ENCODE peak calls at places on chromosomes 6 and 20, in five cellular contexts. One of them, this sample, is unnamed.

GRCh38 chr6:68967549-68968300 is 332.6 kb downstream of the ADGRB3 start:
- DNase-seq in sigmoid colon: peak; percentile 68
- DNase-seq in cardiac muscle cell: peak; percentile 81
- DNase-seq in heart right ventricle: peak; percentile 27
- DNase-seq in tibial nerve: peak; percentile 23
- DNase-seq in this sample: peak; percentile 23

GRCh38 chr6:1482381-1483166 is 93.2 kb downstream of the FOXF2 start:
- DNase-seq in sigmoid colon: no peak
- DNase-seq in cardiac muscle cell: no peak
- DNase-seq in heart right ventricle: no peak
- DNase-seq in tibial nerve: no peak
- DNase-seq in this sample: no peak

GRCh38 chr6:150275489-150275888 is 93.3 kb upstream of the IYD start:
- DNase-seq in sigmoid colon: no peak
- DNase-seq in cardiac muscle cell: no peak
- DNase-seq in heart right ventricle: no peak
- DNase-seq in tibial nerve: no peak
- DNase-seq in this sample: no peak

GRCh38 chr6:129863664-129864063 is 2.5 kb upstream of the TMEM244 start:
- DNase-seq in sigmoid colon: no peak
- DNase-seq in cardiac muscle cell: no peak
- DNase-seq in heart right ventricle: no peak
- DNase-seq in tibial nerve: no peak
- DNase-seq in this sample: no peak

GRCh38 chr20:3133156-3133555 is 26.5 kb downstream of the FASTKD5 start:
- DNase-seq in sigmoid colon: no peak
- DNase-seq in cardiac muscle cell: no peak
- DNase-seq in heart right ventricle: no peak
- DNase-seq in tibial nerve: no peak
- DNase-seq in this sample: no peak

GRCh38 chr6:133854167-133854632 is 34.7 kb upstream of the TCF21 start:
- DNase-seq in sigmoid colon: no peak
- DNase-seq in cardiac muscle cell: peak; percentile 21
- DNase-seq in heart right ventricle: no peak
- DNase-seq in tibial nerve: no peak
- DNase-seq in this sample: no peak

GRCh38 chr20:60993647-60994046 is 258.4 kb upstream of the CDH4 start:
- DNase-seq in sigmoid colon: no peak
- DNase-seq in cardiac muscle cell: peak; percentile 15
- DNase-seq in heart right ventricle: no peak
- DNase-seq in tibial nerve: no peak
- DNase-seq in this sample: no peak

GRCh38 chr6:12051861-12052368 is 39.8 kb downstream of the HIVEP1 start:
- DNase-seq in sigmoid colon: no peak
- DNase-seq in cardiac muscle cell: no peak
- DNase-seq in heart right ventricle: no peak
- DNase-seq in tibial nerve: no peak
- DNase-seq in this sample: peak; percentile 59

GRCh38 chr6:10643214-10643641 is 51.2 kb downstream of the C6orf52 start:
- DNase-seq in sigmoid colon: no peak
- DNase-seq in cardiac muscle cell: no peak
- DNase-seq in heart right ventricle: no peak
- DNase-seq in tibial nerve: no peak
- DNase-seq in this sample: no peak

GRCh38 chr6:293185-294174 is 1.2 kb downstream of the DUSP22 start:
- DNase-seq in sigmoid colon: peak; percentile 82
- DNase-seq in cardiac muscle cell: peak; percentile 16
- DNase-seq in heart right ventricle: peak; percentile 40
- DNase-seq in tibial nerve: no peak
- DNase-seq in this sample: no peak

GRCh38 chr6:74041420-74041819 is 345.4 kb downstream of the CD109 start:
- DNase-seq in sigmoid colon: no peak
- DNase-seq in cardiac muscle cell: peak; percentile 15
- DNase-seq in heart right ventricle: no peak
- DNase-seq in tibial nerve: no peak
- DNase-seq in this sample: no peak

GRCh38 chr20:32251470-32251869 is 26.0 kb upstream of the KIF3B start:
- DNase-seq in sigmoid colon: no peak
- DNase-seq in cardiac muscle cell: no peak
- DNase-seq in heart right ventricle: no peak
- DNase-seq in tibial nerve: no peak
- DNase-seq in this sample: no peak

GRCh38 chr6:30781697-30782424 is 37.5 kb upstream of the IER3 start:
- DNase-seq in sigmoid colon: peak; percentile 99
- DNase-seq in cardiac muscle cell: peak; percentile 25
- DNase-seq in heart right ventricle: peak; percentile 93
- DNase-seq in tibial nerve: peak; percentile 98
- DNase-seq in this sample: no peak

GRCh38 chr6:168638497-168639072 is 197.6 kb downstream of the SMOC2 start:
- DNase-seq in sigmoid colon: peak; percentile 61
- DNase-seq in cardiac muscle cell: no peak
- DNase-seq in heart right ventricle: no peak
- DNase-seq in tibial nerve: no peak
- DNase-seq in this sample: no peak

GRCh38 chr6:78533876-78534275 is 333.5 kb upstream of the IRAK1BP1 start:
- DNase-seq in sigmoid colon: no peak
- DNase-seq in cardiac muscle cell: no peak
- DNase-seq in heart right ventricle: no peak
- DNase-seq in tibial nerve: no peak
- DNase-seq in this sample: no peak

GRCh38 chr6:111614833-111615582 is 9.3 kb upstream of the TRAF3IP2 start:
- DNase-seq in sigmoid colon: no peak
- DNase-seq in cardiac muscle cell: peak; percentile 68
- DNase-seq in heart right ventricle: no peak
- DNase-seq in tibial nerve: no peak
- DNase-seq in this sample: no peak

GRCh38 chr6:144898741-144899140 is 613.6 kb downstream of the UTRN start:
- DNase-seq in sigmoid colon: no peak
- DNase-seq in cardiac muscle cell: no peak
- DNase-seq in heart right ventricle: no peak
- DNase-seq in tibial nerve: no peak
- DNase-seq in this sample: no peak

GRCh38 chr6:167925011-167925410 is 72.5 kb upstream of the KIF25 start:
- DNase-seq in sigmoid colon: no peak
- DNase-seq in cardiac muscle cell: no peak
- DNase-seq in heart right ventricle: no peak
- DNase-seq in tibial nerve: no peak
- DNase-seq in this sample: no peak

GRCh38 chr6:155089746-155090145 is 94.6 kb downstream of the TIAM2 start:
- DNase-seq in sigmoid colon: no peak
- DNase-seq in cardiac muscle cell: no peak
- DNase-seq in heart right ventricle: no peak
- DNase-seq in tibial nerve: no peak
- DNase-seq in this sample: no peak

GRCh38 chr6:167578371-167578901 is 248.3 kb upstream of the AFDN start:
- DNase-seq in sigmoid colon: peak; percentile 44
- DNase-seq in cardiac muscle cell: no peak
- DNase-seq in heart right ventricle: no peak
- DNase-seq in tibial nerve: no peak
- DNase-seq in this sample: no peak

GRCh38 chr20:15185322-15185721 is 847.9 kb upstream of the FLRT3 start:
- DNase-seq in sigmoid colon: no peak
- DNase-seq in cardiac muscle cell: no peak
- DNase-seq in heart right ventricle: no peak
- DNase-seq in tibial nerve: no peak
- DNase-seq in this sample: no peak

GRCh38 chr6:74606488-74607135 is 599.2 kb downstream of the COL12A1 start:
- DNase-seq in sigmoid colon: no peak
- DNase-seq in cardiac muscle cell: no peak
- DNase-seq in heart right ventricle: no peak
- DNase-seq in tibial nerve: no peak
- DNase-seq in this sample: no peak

GRCh38 chr20:23245553-23246128 is 105.0 kb upstream of the NXT1 start:
- DNase-seq in sigmoid colon: no peak
- DNase-seq in cardiac muscle cell: peak; percentile 58
- DNase-seq in heart right ventricle: peak; percentile 70
- DNase-seq in tibial nerve: no peak
- DNase-seq in this sample: no peak

GRCh38 chr6:170102582-170103481 is 188.0 kb downstream of the DLL1 start:
- DNase-seq in sigmoid colon: peak; percentile 55
- DNase-seq in cardiac muscle cell: no peak
- DNase-seq in heart right ventricle: no peak
- DNase-seq in tibial nerve: no peak
- DNase-seq in this sample: peak; percentile 32

GRCh38 chr6:25655746-25656145 is 3.7 kb downstream of the SCGN start:
- DNase-seq in sigmoid colon: no peak
- DNase-seq in cardiac muscle cell: no peak
- DNase-seq in heart right ventricle: no peak
- DNase-seq in tibial nerve: no peak
- DNase-seq in this sample: no peak

GRCh38 chr6:148231572-148231971 is 111.1 kb upstream of the SASH1 start:
- DNase-seq in sigmoid colon: no peak
- DNase-seq in cardiac muscle cell: no peak
- DNase-seq in heart right ventricle: no peak
- DNase-seq in tibial nerve: no peak
- DNase-seq in this sample: no peak

GRCh38 chr6:73942581-73942980 is 246.6 kb downstream of the CD109 start:
- DNase-seq in sigmoid colon: no peak
- DNase-seq in cardiac muscle cell: no peak
- DNase-seq in heart right ventricle: no peak
- DNase-seq in tibial nerve: no peak
- DNase-seq in this sample: no peak

GRCh38 chr20:36856691-36857635 is 19.0 kb upstream of the TLDC2 start:
- DNase-seq in sigmoid colon: no peak
- DNase-seq in cardiac muscle cell: no peak
- DNase-seq in heart right ventricle: no peak
- DNase-seq in tibial nerve: no peak
- DNase-seq in this sample: peak; percentile 51

GRCh38 chr20:5886788-5887187 is 63.5 kb downstream of the TRMT6 start:
- DNase-seq in sigmoid colon: no peak
- DNase-seq in cardiac muscle cell: no peak
- DNase-seq in heart right ventricle: peak; percentile 24
- DNase-seq in tibial nerve: no peak
- DNase-seq in this sample: no peak

GRCh38 chr20:5887386-5887785 is 62.9 kb downstream of the TRMT6 start:
- DNase-seq in sigmoid colon: no peak
- DNase-seq in cardiac muscle cell: no peak
- DNase-seq in heart right ventricle: no peak
- DNase-seq in tibial nerve: no peak
- DNase-seq in this sample: no peak

GRCh38 chr20:5893052-5893451 is 57.3 kb downstream of the TRMT6 start:
- DNase-seq in sigmoid colon: no peak
- DNase-seq in cardiac muscle cell: no peak
- DNase-seq in heart right ventricle: no peak
- DNase-seq in tibial nerve: no peak
- DNase-seq in this sample: no peak

GRCh38 chr20:5888051-5888450 is 62.3 kb downstream of the TRMT6 start:
- DNase-seq in sigmoid colon: no peak
- DNase-seq in cardiac muscle cell: no peak
- DNase-seq in heart right ventricle: no peak
- DNase-seq in tibial nerve: no peak
- DNase-seq in this sample: no peak

DNA sequence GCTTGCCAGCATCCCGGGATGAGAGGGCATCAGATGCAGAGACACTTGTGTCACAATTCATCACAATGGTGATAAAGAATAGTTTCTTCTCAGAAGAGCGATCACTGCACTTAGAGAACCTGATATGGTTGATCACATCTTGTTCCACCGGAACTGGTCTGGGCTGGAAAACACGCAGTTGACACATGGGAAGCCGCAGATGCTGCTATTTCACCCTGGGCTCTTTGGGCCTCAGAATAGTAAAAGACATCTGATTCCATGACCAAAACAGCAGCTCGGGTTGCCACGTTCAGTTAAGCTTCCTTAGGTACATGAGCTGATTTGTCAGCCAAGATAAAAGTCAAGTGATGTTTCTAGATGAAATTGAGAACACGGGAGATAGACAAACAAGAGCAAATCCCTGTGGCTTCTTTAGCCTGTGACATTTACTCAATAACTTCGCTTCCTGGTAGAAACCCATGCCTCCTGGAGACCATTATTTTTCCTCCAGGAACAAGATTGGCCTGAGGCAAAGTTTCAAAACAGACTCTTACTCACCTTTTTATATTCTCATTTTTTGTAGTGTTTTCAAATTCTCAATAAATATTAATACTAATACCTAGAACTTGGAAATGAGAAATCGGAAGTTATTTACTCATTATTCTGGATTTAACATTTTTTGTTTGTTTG is 59.4 kb downstream of the TRMT6 start:
- DNase-seq in sigmoid colon: no peak
- DNase-seq in cardiac muscle cell: no peak
- DNase-seq in heart right ventricle: no peak
- DNase-seq in tibial nerve: no peak
- DNase-seq in this sample: no peak
- H3K27ac ChIP-seq in sigmoid colon: no peak overlapping the region
- H3K27ac ChIP-seq in cardiac muscle cell: no peak overlapping the region
- H3K27ac ChIP-seq in heart right ventricle: no peak overlapping the region
- H3K27ac ChIP-seq in tibial nerve: no peak overlapping the region
- H3K27ac ChIP-seq in this sample: no peak overlapping the region

DNA sequence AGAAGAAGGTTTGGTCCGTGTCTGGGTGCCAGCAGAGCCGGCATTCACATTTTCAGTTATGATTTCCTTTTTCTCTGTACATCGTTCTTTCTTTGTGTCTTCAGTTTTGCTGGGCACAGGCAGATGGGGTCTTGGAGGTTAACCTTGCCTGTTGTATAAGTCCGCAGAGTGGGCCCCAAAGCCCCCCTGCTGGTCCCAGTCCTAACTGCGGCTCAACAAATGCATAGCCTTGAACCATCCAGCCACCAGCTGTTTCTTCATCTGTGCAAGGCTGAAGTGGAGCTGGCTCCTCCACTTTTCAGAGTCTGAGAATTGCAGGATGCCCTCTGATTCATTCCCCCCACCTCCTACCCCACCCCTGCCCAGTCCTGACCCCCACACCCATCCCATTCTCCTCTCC is 386.3 kb upstream of the SULF2 start:
- DNase-seq in sigmoid colon: no peak
- DNase-seq in cardiac muscle cell: no peak
- DNase-seq in heart right ventricle: no peak
- DNase-seq in tibial nerve: no peak
- DNase-seq in this sample: no peak
- TF ChIP-seq CTCF in sigmoid colon: no peak
- TF ChIP-seq CTCF in cardiac muscle cell: no peak
- TF ChIP-seq CTCF in heart right ventricle: no peak
- TF ChIP-seq CTCF in tibial nerve: no peak
- TF ChIP-seq CTCF in this sample: no peak

GRCh38 chr20:38698541-38698940 is 25.7 kb upstream of the SLC32A1 start:
- DNase-seq in sigmoid colon: no peak
- DNase-seq in cardiac muscle cell: no peak
- DNase-seq in heart right ventricle: no peak
- DNase-seq in tibial nerve: no peak
- DNase-seq in this sample: no peak
- H3K27me3 ChIP-seq in sigmoid colon: no peaks in the 10 kb centered on the region
- H3K27me3 ChIP-seq in cardiac muscle cell: peaks cover 26% of the 10 kb centered on the region
- H3K27me3 ChIP-seq in heart right ventricle: peaks cover 56% of the 10 kb centered on the region
- H3K27me3 ChIP-seq in tibial nerve: peaks cover 23% of the 10 kb centered on the region
- H3K27me3 ChIP-seq in this sample: peaks cover 15% of the 10 kb centered on the region

DNA sequence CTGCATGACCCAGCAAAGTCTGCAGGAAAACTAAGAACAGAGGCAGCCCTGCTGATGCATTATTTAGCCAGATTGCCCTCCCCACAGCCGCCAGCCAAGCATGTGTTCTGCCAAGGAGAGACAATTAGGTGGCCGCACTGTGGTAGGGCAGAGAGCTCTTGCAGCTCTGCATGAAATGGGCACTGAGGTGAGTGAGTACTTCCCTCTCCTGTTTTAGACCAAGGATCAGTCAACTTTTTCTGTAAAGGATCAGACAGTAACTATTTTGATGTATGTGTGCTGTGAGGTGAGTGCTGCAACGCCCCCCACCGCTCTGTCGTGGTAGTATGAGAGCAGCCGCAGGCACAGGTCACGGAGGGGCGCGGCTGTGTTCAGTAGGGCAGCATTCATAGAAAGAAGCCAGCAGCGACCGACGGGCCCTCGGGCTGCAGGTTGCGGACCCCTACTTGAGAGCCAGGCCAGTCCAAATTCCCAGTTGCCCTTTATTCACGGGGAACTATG is 23.8 kb upstream of the FAM50B start:
- DNase-seq in sigmoid colon: peak; percentile 77
- DNase-seq in cardiac muscle cell: no peak
- DNase-seq in heart right ventricle: peak; percentile 53
- DNase-seq in tibial nerve: no peak
- DNase-seq in this sample: no peak
- H3K27ac ChIP-seq in sigmoid colon: peak overlapping the region; percentile 89
- H3K27ac ChIP-seq in cardiac muscle cell: no peak overlapping the region
- H3K27ac ChIP-seq in heart right ventricle: peak overlapping the region; percentile 90
- H3K27ac ChIP-seq in tibial nerve: peak overlapping the region; percentile 96
- H3K27ac ChIP-seq in this sample: no peak overlapping the region